ENCODE peak calls at places on chromosome 13, in six cellular contexts. V is A549, Y is OCI-LY7, J is H9, K is substantia nigra, U is heart right ventricle. H is an unnamed sample.

GRCh38 chr13:22428188-22428828 is 752.5 kb upstream of the SGCG start:
- DNase-seq in K (no peak), V (no peak), J (no peak), U (no peak), Y (no peak), H (no peak)

GRCh38 chr13:71759506-71760225 is 107.3 kb downstream of the DACH1 start:
- DNase-seq in K (no peak), U (no peak), V (no peak), Y (no peak), J (peak), H (no peak)

GRCh38 chr13:24640752-24641151 is 39.5 kb upstream of the ATP12A start:
- DNase-seq in J (no peak), U (no peak), K (no peak), V (no peak), Y (no peak), H (no peak)

GRCh38 chr13:44768233-44768632 is 192.1 kb upstream of the TSC22D1 start:
- DNase-seq in Y (no peak), V (no peak), K (no peak), U (no peak), J (no peak), H (no peak)

GRCh38 chr13:62910541-62910940 is 1494.9 kb upstream of the PCDH20 start:
- DNase-seq in V (no peak), U (no peak), J (no peak), K (no peak), Y (no peak), H (no peak)

GRCh38 chr13:80901111-80902014 is 560.4 kb upstream of the SPRY2 start:
- DNase-seq in Y (no peak), K (no peak), V (no peak), U (no peak), J (no peak), H (no peak)

GRCh38 chr13:44768775-44769578 is 192.8 kb upstream of the TSC22D1 start:
- DNase-seq in K (no peak), Y (no peak), V (no peak), U (no peak), J (no peak), H (no peak)

GRCh38 chr13:52968074-52968700 is 60.4 kb upstream of the OLFM4 start:
- DNase-seq in Y (peak), U (peak), K (peak), V (peak), J (peak), H (peak)

GRCh38 chr13:79485014-79485441 is 4.1 kb downstream of the NDFIP2 start:
- DNase-seq in V (peak), K (no peak), J (no peak), U (no peak), Y (no peak), H (no peak)

GRCh38 chr13:46168341-46168740 is 13.6 kb downstream of the LCP1 start:
- DNase-seq in J (no peak), V (no peak), K (no peak), U (no peak), Y (no peak), H (no peak)

GRCh38 chr13:67416047-67416925 is 186.2 kb upstream of the PCDH9 start:
- DNase-seq in Y (peak), V (peak), J (peak), K (no peak), U (no peak), H (peak)

GRCh38 chr13:108302279-108302678 is 32.8 kb downstream of the TNFSF13B start:
- DNase-seq in J (no peak), V (no peak), K (no peak), U (no peak), Y (no peak), H (no peak)

GRCh38 chr13:32257649-32258048 is 57.5 kb downstream of the ZAR1L start:
- DNase-seq in J (no peak), K (no peak), Y (no peak), V (no peak), U (no peak), H (no peak)

GRCh38 chr13:80141114-80141849 is 199.6 kb downstream of the SPRY2 start:
- DNase-seq in Y (no peak), U (peak), V (no peak), K (peak), J (no peak), H (peak)

GRCh38 chr13:77596777-77597176 is 61.3 kb downstream of the SCEL start:
- DNase-seq in Y (no peak), U (no peak), J (no peak), V (no peak), K (no peak), H (no peak)

GRCh38 chr13:72774019-72774418 is 7.7 kb downstream of the DIS3 start:
- DNase-seq in U (no peak), Y (no peak), J (no peak), V (no peak), K (no peak), H (no peak)

GRCh38 chr13:82717249-82717648 is 1165.0 kb downstream of the SLITRK1 start:
- DNase-seq in U (no peak), J (no peak), Y (no peak), K (no peak), V (no peak), H (no peak)

GRCh38 chr13:62846302-62846701 is 1430.7 kb upstream of the PCDH20 start:
- DNase-seq in K (no peak), U (no peak), Y (no peak), V (no peak), J (no peak), H (no peak)

GRCh38 chr13:73672492-73672891 is 461.7 kb downstream of the KLF12 start:
- DNase-seq in J (no peak), Y (no peak), U (no peak), K (no peak), V (peak), H (no peak)

GRCh38 chr13:21453352-21454089 is 5.6 kb downstream of the ZDHHC20 start:
- DNase-seq in V (no peak), K (no peak), U (no peak), J (no peak), Y (no peak), H (no peak)

GRCh38 chr13:92843549-92843948 is 383.1 kb upstream of the GPC6 start:
- DNase-seq in K (no peak), J (no peak), U (no peak), Y (no peak), V (no peak), H (no peak)

GRCh38 chr13:107296804-107297203 is 728.9 kb upstream of the ARGLU1 start:
- DNase-seq in K (no peak), U (no peak), J (no peak), V (no peak), Y (no peak), H (no peak)

GRCh38 chr13:51848674-51849073 is 3.7 kb upstream of the TMEM272 start:
- DNase-seq in V (no peak), Y (no peak), J (no peak), U (no peak), K (no peak), H (no peak)

GRCh38 chr13:50575138-50575537 is 268.4 kb downstream of the DLEU7 start:
- DNase-seq in J (no peak), U (no peak), V (no peak), Y (no peak), K (no peak), H (no peak)
- H3K27ac ChIP-seq in J (no peak), U (no peak), V (no peak), Y (no peak), K (no peak), H (no peak)

GRCh38 chr13:110963554-110963970 is 48.7 kb upstream of the ANKRD10 start:
- DNase-seq in V (no peak), Y (no peak), U (no peak), J (no peak), K (no peak), H (no peak)
- H3K27ac ChIP-seq in V (no peak), Y (no peak), U (no peak), J (no peak), K (no peak), H (no peak)

DNA sequence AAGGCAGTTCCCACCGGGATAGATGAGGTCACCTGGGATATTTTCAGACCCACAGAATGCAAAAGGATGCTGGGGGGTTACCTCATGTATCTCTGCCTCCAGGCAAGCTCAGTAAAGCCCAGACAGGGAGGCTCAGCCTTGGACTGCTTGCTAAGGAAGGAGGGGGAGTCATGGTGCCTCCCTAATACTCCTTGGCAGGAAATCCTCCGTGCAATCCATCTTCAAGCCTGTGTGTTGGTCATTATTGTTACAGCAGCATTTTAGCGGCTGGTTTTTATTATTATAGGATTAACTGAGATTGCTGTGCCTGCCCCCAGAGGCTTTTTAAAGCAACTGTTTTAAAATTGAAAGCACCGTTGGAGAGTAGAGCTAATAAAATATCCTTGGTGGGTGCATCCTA is 188.5 kb upstream of the UBL3 start:
- DNase-seq in J (no peak), U (no peak), Y (no peak), V (no peak), K (no peak), H (no peak)
- H3K27ac ChIP-seq in J (no peak), U (no peak), Y (no peak), V (no peak), K (no peak), H (no peak)

GRCh38 chr13:98504029-98504351 is 72.9 kb downstream of the STK24 start:
- DNase-seq in V (no peak), U (no peak), J (no peak), Y (no peak), K (no peak), H (no peak)

GRCh38 chr13:98506343-98507059 is 70.4 kb downstream of the STK24 start:
- DNase-seq in U (no peak), V (no peak), Y (no peak), J (no peak), K (no peak), H (no peak)

GRCh38 chr13:98500963-98501421 is 75.9 kb downstream of the STK24 start:
- DNase-seq in Y (no peak), V (no peak), J (no peak), K (no peak), U (no peak), H (no peak)

GRCh38 chr13:98504371-98504963 is 72.4 kb downstream of the STK24 start:
- DNase-seq in U (no peak), V (no peak), K (no peak), J (no peak), Y (no peak), H (no peak)

DNA sequence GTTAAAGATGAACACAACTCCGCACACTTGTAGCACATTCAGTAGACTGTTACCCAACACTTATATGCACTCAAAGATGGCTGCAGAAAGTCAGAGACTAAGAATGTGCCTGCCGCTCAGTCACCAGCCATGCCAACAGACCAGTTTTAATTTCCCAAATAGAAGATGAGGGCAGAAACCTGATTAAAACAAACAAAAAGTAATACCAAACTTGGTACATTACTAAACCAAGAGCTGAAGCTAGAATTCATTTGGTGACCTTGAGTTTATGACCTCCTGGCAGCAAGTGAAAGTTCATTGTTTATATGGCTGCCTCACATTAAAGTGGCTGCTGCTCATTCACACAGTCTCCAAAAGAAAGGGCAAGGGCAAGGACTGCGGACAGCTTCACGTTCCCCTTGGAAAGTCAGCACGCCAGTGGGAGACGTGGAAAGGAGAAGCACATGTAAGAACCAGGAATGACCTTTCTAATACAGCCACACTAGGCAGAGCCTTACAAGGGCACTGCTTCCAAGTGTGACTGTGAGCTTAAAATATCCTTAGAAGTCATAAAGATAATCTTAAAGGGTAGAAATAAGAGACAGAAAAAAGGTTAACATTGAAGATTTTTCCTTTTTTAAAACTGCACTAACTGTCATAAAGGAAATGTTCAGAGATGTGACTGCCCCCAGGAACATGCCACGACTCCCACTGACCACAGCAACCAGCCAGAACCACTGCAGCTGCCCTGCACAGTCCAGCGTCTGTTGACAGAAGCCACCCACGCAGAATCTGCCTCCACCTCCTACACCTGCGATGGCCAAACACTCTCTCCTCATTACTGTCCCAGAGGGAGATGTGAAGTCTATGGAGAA is 73.5 kb downstream of the STK24 start:
- DNase-seq in V (no peak), U (no peak), K (no peak), Y (no peak), J (no peak), H (no peak)
- H3K27ac ChIP-seq in V (peak), U (peak), K (no peak), Y (no peak), J (no peak), H (peak)

GRCh38 chr13:113041293-113041690 is 64.3 kb upstream of the F7 start:
- DNase-seq in U (no peak), Y (no peak), J (no peak), V (no peak), K (peak), H (no peak)
- H3K27ac ChIP-seq in U (no peak), Y (no peak), J (no peak), V (no peak), K (peak), H (no peak)

GRCh38 chr13:89212186-89212585 is 1541.0 kb downstream of the SLITRK5 start:
- DNase-seq in J (no peak), Y (no peak), K (no peak), U (no peak), V (no peak), H (no peak)

DNA sequence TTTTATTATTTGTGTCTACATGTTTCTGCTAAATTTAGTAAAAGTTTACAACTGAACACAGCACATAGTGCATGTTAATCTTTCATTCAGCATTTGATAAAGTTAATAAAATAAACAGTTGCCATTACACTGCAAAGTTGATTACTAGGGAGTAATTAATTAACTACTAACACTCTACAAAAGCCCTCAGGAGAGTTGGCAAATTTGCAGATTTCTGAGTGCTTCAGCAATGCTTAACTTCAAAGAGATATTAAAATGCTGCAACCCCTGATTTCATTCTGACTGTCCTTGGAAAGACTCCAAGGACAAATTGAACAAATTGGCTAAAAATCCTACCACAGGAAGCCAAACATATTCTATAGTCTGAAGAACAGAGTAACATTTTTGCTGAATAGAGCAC is 1542.9 kb downstream of the SLITRK5 start:
- DNase-seq in J (no peak), U (no peak), V (no peak), Y (no peak), K (no peak), H (no peak)
- H3K27ac ChIP-seq in J (no peak), U (no peak), V (no peak), Y (no peak), K (no peak), H (no peak)

DNA sequence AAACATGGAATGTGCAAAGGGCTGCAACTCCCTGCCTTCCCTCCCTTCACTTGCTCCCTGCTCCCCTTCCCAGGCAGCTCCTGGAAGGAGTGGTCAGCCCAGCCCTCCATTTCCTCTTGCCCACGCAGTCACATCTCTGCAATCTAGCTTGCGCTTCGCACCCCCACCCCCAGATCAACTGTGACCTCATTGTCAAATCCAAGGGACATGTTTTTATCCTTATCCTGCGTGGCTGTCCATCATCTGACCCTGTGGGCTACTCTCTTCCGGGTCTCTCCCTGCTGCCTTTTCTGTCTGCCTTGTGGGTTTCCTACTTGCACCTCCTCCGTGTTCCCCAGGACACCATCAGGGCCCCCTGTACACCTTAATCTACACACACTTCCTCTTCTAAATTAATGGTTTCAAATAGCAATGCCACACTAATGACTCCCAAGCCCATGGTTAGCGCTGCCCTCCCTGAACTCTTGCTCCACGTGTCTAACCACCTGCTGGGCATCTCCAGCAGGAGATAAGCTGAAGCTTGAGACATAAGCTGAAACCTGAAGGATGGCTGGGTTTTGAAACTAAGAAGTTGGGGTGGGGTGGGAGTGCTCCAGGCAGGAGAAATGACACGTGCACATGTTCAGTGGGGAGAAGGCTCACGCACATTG is 118.3 kb downstream of the USP12 start:
- DNase-seq in J (no peak), K (no peak), Y (no peak), U (no peak), V (no peak), H (no peak)
- H3K27ac ChIP-seq in J (no peak), K (no peak), Y (no peak), U (no peak), V (no peak), H (no peak)

DNA sequence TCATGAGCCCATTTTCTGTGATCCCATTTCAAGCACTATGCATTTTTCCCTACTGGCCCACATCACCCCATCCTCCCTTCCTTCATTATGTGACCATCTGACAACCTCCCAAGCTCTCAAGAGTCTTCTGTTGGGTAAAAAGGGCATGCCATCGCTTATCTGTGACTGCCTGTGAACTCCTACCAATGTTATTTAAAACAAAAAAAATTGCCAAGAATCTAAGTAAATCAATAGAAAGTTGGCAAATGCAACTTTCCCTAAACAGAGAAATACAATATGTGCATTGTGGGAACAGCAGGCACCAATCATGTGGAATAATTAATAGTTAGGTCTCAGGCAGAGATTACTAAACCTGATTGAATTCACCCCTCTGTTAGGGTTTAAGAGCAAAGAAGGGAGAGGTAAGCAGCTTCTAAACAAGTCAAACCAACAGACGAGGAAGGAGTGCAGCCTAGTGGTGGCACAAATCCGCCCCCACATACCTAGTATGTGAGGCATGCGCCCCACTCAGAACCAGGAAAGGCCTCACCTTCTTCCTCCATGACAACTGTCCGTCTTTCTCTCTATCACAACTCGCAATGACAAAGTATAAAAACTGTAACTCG is 29.8 kb downstream of the DZIP1 start:
- DNase-seq in J (no peak), K (no peak), Y (no peak), U (no peak), V (no peak), H (no peak)
- H3K27ac ChIP-seq in J (no peak), K (no peak), Y (no peak), U (no peak), V (no peak), H (no peak)